ENCODE peak calls at places on chromosomes 12 and 14, in nine cellular contexts. One of them, this sample, is unnamed.

GRCh38 chr12:101581190-101581589 is 13.6 kb upstream of the MYBPC1 start:
- DNase-seq in stomach: no peak
- DNase-seq in stimulated activated CD4-positive, alpha-beta T cell treated with anti-CD3 and anti-CD28 coated beads, Interleukin-1b, Interleukin-23, amount 100 ng/mL, for 4 hours: no peak
- DNase-seq in KG1: no peak
- DNase-seq in T-cell: no peak
- DNase-seq in NCI-H1417 treated with DMSO at 0.1 percent for 48 hours: no peak
- DNase-seq in omental fat pad: no peak
- DNase-seq in amniotic stem cell: no peak
- DNase-seq in K562: no peak
- DNase-seq in this sample: no peak

GRCh38 chr12:51923506-51924365 is 16.4 kb downstream of the ACVRL1 start:
- DNase-seq in stomach: peak; percentile 61
- DNase-seq in stimulated activated CD4-positive, alpha-beta T cell treated with anti-CD3 and anti-CD28 coated beads, Interleukin-1b, Interleukin-23, amount 100 ng/mL, for 4 hours: peak; percentile 44
- DNase-seq in KG1: no peak
- DNase-seq in T-cell: peak; percentile 53
- DNase-seq in NCI-H1417 treated with DMSO at 0.1 percent for 48 hours: no peak
- DNase-seq in omental fat pad: no peak
- DNase-seq in amniotic stem cell: no peak
- DNase-seq in K562: peak; percentile 71
- DNase-seq in this sample: no peak

GRCh38 chr12:91565246-91565645 is 382.6 kb upstream of the DCN start:
- DNase-seq in stomach: no peak
- DNase-seq in stimulated activated CD4-positive, alpha-beta T cell treated with anti-CD3 and anti-CD28 coated beads, Interleukin-1b, Interleukin-23, amount 100 ng/mL, for 4 hours: peak; percentile 14
- DNase-seq in KG1: no peak
- DNase-seq in T-cell: no peak
- DNase-seq in NCI-H1417 treated with DMSO at 0.1 percent for 48 hours: no peak
- DNase-seq in omental fat pad: no peak
- DNase-seq in amniotic stem cell: peak; percentile 19
- DNase-seq in K562: peak; percentile 34
- DNase-seq in this sample: no peak

GRCh38 chr14:101086926-101087325 is 183.4 kb upstream of the RTL1 start:
- DNase-seq in stomach: no peak
- DNase-seq in stimulated activated CD4-positive, alpha-beta T cell treated with anti-CD3 and anti-CD28 coated beads, Interleukin-1b, Interleukin-23, amount 100 ng/mL, for 4 hours: no peak
- DNase-seq in KG1: no peak
- DNase-seq in T-cell: no peak
- DNase-seq in NCI-H1417 treated with DMSO at 0.1 percent for 48 hours: no peak
- DNase-seq in omental fat pad: no peak
- DNase-seq in amniotic stem cell: no peak
- DNase-seq in K562: no peak
- DNase-seq in this sample: no peak

GRCh38 chr14:74508292-74508731 is 14.7 kb downstream of the ISCA2 start:
- DNase-seq in stomach: no peak
- DNase-seq in stimulated activated CD4-positive, alpha-beta T cell treated with anti-CD3 and anti-CD28 coated beads, Interleukin-1b, Interleukin-23, amount 100 ng/mL, for 4 hours: no peak
- DNase-seq in KG1: no peak
- DNase-seq in T-cell: no peak
- DNase-seq in NCI-H1417 treated with DMSO at 0.1 percent for 48 hours: no peak
- DNase-seq in omental fat pad: peak; percentile 0
- DNase-seq in amniotic stem cell: no peak
- DNase-seq in K562: no peak
- DNase-seq in this sample: no peak

GRCh38 chr12:52347546-52348510 is 19.5 kb downstream of the KRT85 start:
- DNase-seq in stomach: no peak
- DNase-seq in stimulated activated CD4-positive, alpha-beta T cell treated with anti-CD3 and anti-CD28 coated beads, Interleukin-1b, Interleukin-23, amount 100 ng/mL, for 4 hours: no peak
- DNase-seq in KG1: no peak
- DNase-seq in T-cell: no peak
- DNase-seq in NCI-H1417 treated with DMSO at 0.1 percent for 48 hours: no peak
- DNase-seq in omental fat pad: no peak
- DNase-seq in amniotic stem cell: no peak
- DNase-seq in K562: no peak
- DNase-seq in this sample: no peak

GRCh38 chr12:10067259-10067658 is 31.5 kb downstream of the CLEC1A start:
- DNase-seq in stomach: no peak
- DNase-seq in stimulated activated CD4-positive, alpha-beta T cell treated with anti-CD3 and anti-CD28 coated beads, Interleukin-1b, Interleukin-23, amount 100 ng/mL, for 4 hours: no peak
- DNase-seq in KG1: no peak
- DNase-seq in T-cell: no peak
- DNase-seq in NCI-H1417 treated with DMSO at 0.1 percent for 48 hours: no peak
- DNase-seq in omental fat pad: no peak
- DNase-seq in amniotic stem cell: no peak
- DNase-seq in K562: no peak
- DNase-seq in this sample: no peak

GRCh38 chr12:76929499-76929898 is 50.7 kb upstream of the CSRP2 start:
- DNase-seq in stomach: no peak
- DNase-seq in stimulated activated CD4-positive, alpha-beta T cell treated with anti-CD3 and anti-CD28 coated beads, Interleukin-1b, Interleukin-23, amount 100 ng/mL, for 4 hours: no peak
- DNase-seq in KG1: no peak
- DNase-seq in T-cell: no peak
- DNase-seq in NCI-H1417 treated with DMSO at 0.1 percent for 48 hours: no peak
- DNase-seq in omental fat pad: no peak
- DNase-seq in amniotic stem cell: no peak
- DNase-seq in K562: no peak
- DNase-seq in this sample: no peak

GRCh38 chr14:36662543-36663403 is 1.1 kb downstream of the PAX9 start:
- DNase-seq in stomach: no peak
- DNase-seq in stimulated activated CD4-positive, alpha-beta T cell treated with anti-CD3 and anti-CD28 coated beads, Interleukin-1b, Interleukin-23, amount 100 ng/mL, for 4 hours: no peak
- DNase-seq in KG1: no peak
- DNase-seq in T-cell: no peak
- DNase-seq in NCI-H1417 treated with DMSO at 0.1 percent for 48 hours: no peak
- DNase-seq in omental fat pad: no peak
- DNase-seq in amniotic stem cell: no peak
- DNase-seq in K562: peak; percentile 27
- DNase-seq in this sample: no peak

GRCh38 chr12:46174061-46174662 is 94.7 kb downstream of the SLC38A1 start:
- DNase-seq in stomach: no peak
- DNase-seq in stimulated activated CD4-positive, alpha-beta T cell treated with anti-CD3 and anti-CD28 coated beads, Interleukin-1b, Interleukin-23, amount 100 ng/mL, for 4 hours: no peak
- DNase-seq in KG1: no peak
- DNase-seq in T-cell: no peak
- DNase-seq in NCI-H1417 treated with DMSO at 0.1 percent for 48 hours: no peak
- DNase-seq in omental fat pad: no peak
- DNase-seq in amniotic stem cell: no peak
- DNase-seq in K562: no peak
- DNase-seq in this sample: no peak

GRCh38 chr14:93045965-93046695 is 69.6 kb downstream of the ITPK1 start:
- DNase-seq in stomach: no peak
- DNase-seq in stimulated activated CD4-positive, alpha-beta T cell treated with anti-CD3 and anti-CD28 coated beads, Interleukin-1b, Interleukin-23, amount 100 ng/mL, for 4 hours: no peak
- DNase-seq in KG1: no peak
- DNase-seq in T-cell: no peak
- DNase-seq in NCI-H1417 treated with DMSO at 0.1 percent for 48 hours: no peak
- DNase-seq in omental fat pad: no peak
- DNase-seq in amniotic stem cell: no peak
- DNase-seq in K562: peak; percentile 75
- DNase-seq in this sample: no peak

GRCh38 chr12:112638420-112638819 is 153.1 kb upstream of the RPH3A start:
- DNase-seq in stomach: no peak
- DNase-seq in stimulated activated CD4-positive, alpha-beta T cell treated with anti-CD3 and anti-CD28 coated beads, Interleukin-1b, Interleukin-23, amount 100 ng/mL, for 4 hours: no peak
- DNase-seq in KG1: no peak
- DNase-seq in T-cell: no peak
- DNase-seq in NCI-H1417 treated with DMSO at 0.1 percent for 48 hours: no peak
- DNase-seq in omental fat pad: no peak
- DNase-seq in amniotic stem cell: no peak
- DNase-seq in K562: no peak
- DNase-seq in this sample: no peak

GRCh38 chr12:86683568-86683991 is 427.4 kb upstream of the MGAT4C start:
- DNase-seq in stomach: no peak
- DNase-seq in stimulated activated CD4-positive, alpha-beta T cell treated with anti-CD3 and anti-CD28 coated beads, Interleukin-1b, Interleukin-23, amount 100 ng/mL, for 4 hours: no peak
- DNase-seq in KG1: no peak
- DNase-seq in T-cell: no peak
- DNase-seq in NCI-H1417 treated with DMSO at 0.1 percent for 48 hours: no peak
- DNase-seq in omental fat pad: no peak
- DNase-seq in amniotic stem cell: peak; percentile 5
- DNase-seq in K562: no peak
- DNase-seq in this sample: no peak

GRCh38 chr12:94109154-94109553 is 39.2 kb upstream of the PLXNC1 start:
- DNase-seq in stomach: no peak
- DNase-seq in stimulated activated CD4-positive, alpha-beta T cell treated with anti-CD3 and anti-CD28 coated beads, Interleukin-1b, Interleukin-23, amount 100 ng/mL, for 4 hours: peak; percentile 49
- DNase-seq in KG1: no peak
- DNase-seq in T-cell: no peak
- DNase-seq in NCI-H1417 treated with DMSO at 0.1 percent for 48 hours: no peak
- DNase-seq in omental fat pad: no peak
- DNase-seq in amniotic stem cell: peak; percentile 8
- DNase-seq in K562: peak; percentile 68
- DNase-seq in this sample: no peak

GRCh38 chr12:18476866-18477265 is 215.5 kb downstream of the PIK3C2G start:
- DNase-seq in stomach: no peak
- DNase-seq in stimulated activated CD4-positive, alpha-beta T cell treated with anti-CD3 and anti-CD28 coated beads, Interleukin-1b, Interleukin-23, amount 100 ng/mL, for 4 hours: no peak
- DNase-seq in KG1: no peak
- DNase-seq in T-cell: no peak
- DNase-seq in NCI-H1417 treated with DMSO at 0.1 percent for 48 hours: no peak
- DNase-seq in omental fat pad: no peak
- DNase-seq in amniotic stem cell: no peak
- DNase-seq in K562: no peak
- DNase-seq in this sample: no peak

GRCh38 chr12:108117163-108117849 is 11.8 kb upstream of the WSCD2 start:
- DNase-seq in stomach: no peak
- DNase-seq in stimulated activated CD4-positive, alpha-beta T cell treated with anti-CD3 and anti-CD28 coated beads, Interleukin-1b, Interleukin-23, amount 100 ng/mL, for 4 hours: no peak
- DNase-seq in KG1: no peak
- DNase-seq in T-cell: no peak
- DNase-seq in NCI-H1417 treated with DMSO at 0.1 percent for 48 hours: no peak
- DNase-seq in omental fat pad: no peak
- DNase-seq in amniotic stem cell: no peak
- DNase-seq in K562: peak; percentile 93
- DNase-seq in this sample: no peak

GRCh38 chr14:94170151-94170550 is 4.0 kb upstream of the PPP4R4 start:
- DNase-seq in stomach: no peak
- DNase-seq in stimulated activated CD4-positive, alpha-beta T cell treated with anti-CD3 and anti-CD28 coated beads, Interleukin-1b, Interleukin-23, amount 100 ng/mL, for 4 hours: no peak
- DNase-seq in KG1: no peak
- DNase-seq in T-cell: no peak
- DNase-seq in NCI-H1417 treated with DMSO at 0.1 percent for 48 hours: no peak
- DNase-seq in omental fat pad: no peak
- DNase-seq in amniotic stem cell: no peak
- DNase-seq in K562: no peak
- DNase-seq in this sample: no peak

GRCh38 chr14:33120341-33120740 is 181.7 kb downstream of the NPAS3 start:
- DNase-seq in stomach: no peak
- DNase-seq in stimulated activated CD4-positive, alpha-beta T cell treated with anti-CD3 and anti-CD28 coated beads, Interleukin-1b, Interleukin-23, amount 100 ng/mL, for 4 hours: no peak
- DNase-seq in KG1: no peak
- DNase-seq in T-cell: no peak
- DNase-seq in NCI-H1417 treated with DMSO at 0.1 percent for 48 hours: no peak
- DNase-seq in omental fat pad: no peak
- DNase-seq in amniotic stem cell: no peak
- DNase-seq in K562: no peak
- DNase-seq in this sample: no peak

GRCh38 chr12:42282301-42282700 is 43.6 kb downstream of the ZCRB1 start:
- DNase-seq in stomach: no peak
- DNase-seq in stimulated activated CD4-positive, alpha-beta T cell treated with anti-CD3 and anti-CD28 coated beads, Interleukin-1b, Interleukin-23, amount 100 ng/mL, for 4 hours: no peak
- DNase-seq in KG1: no peak
- DNase-seq in T-cell: no peak
- DNase-seq in NCI-H1417 treated with DMSO at 0.1 percent for 48 hours: no peak
- DNase-seq in omental fat pad: no peak
- DNase-seq in amniotic stem cell: no peak
- DNase-seq in K562: no peak
- DNase-seq in this sample: no peak

GRCh38 chr12:104846056-104846762 is 111.9 kb downstream of the SLC41A2 start:
- DNase-seq in stomach: no peak
- DNase-seq in stimulated activated CD4-positive, alpha-beta T cell treated with anti-CD3 and anti-CD28 coated beads, Interleukin-1b, Interleukin-23, amount 100 ng/mL, for 4 hours: no peak
- DNase-seq in KG1: no peak
- DNase-seq in T-cell: no peak
- DNase-seq in NCI-H1417 treated with DMSO at 0.1 percent for 48 hours: no peak
- DNase-seq in omental fat pad: no peak
- DNase-seq in amniotic stem cell: no peak
- DNase-seq in K562: no peak
- DNase-seq in this sample: no peak

GRCh38 chr14:93987376-93987775 is 9.7 kb upstream of the CCDC197 start:
- DNase-seq in stomach: no peak
- DNase-seq in stimulated activated CD4-positive, alpha-beta T cell treated with anti-CD3 and anti-CD28 coated beads, Interleukin-1b, Interleukin-23, amount 100 ng/mL, for 4 hours: no peak
- DNase-seq in KG1: no peak
- DNase-seq in T-cell: no peak
- DNase-seq in NCI-H1417 treated with DMSO at 0.1 percent for 48 hours: no peak
- DNase-seq in omental fat pad: no peak
- DNase-seq in amniotic stem cell: no peak
- DNase-seq in K562: no peak
- DNase-seq in this sample: no peak

GRCh38 chr14:79328863-79329262 is 882.4 kb downstream of the DIO2 start:
- DNase-seq in stomach: no peak
- DNase-seq in stimulated activated CD4-positive, alpha-beta T cell treated with anti-CD3 and anti-CD28 coated beads, Interleukin-1b, Interleukin-23, amount 100 ng/mL, for 4 hours: no peak
- DNase-seq in KG1: no peak
- DNase-seq in T-cell: no peak
- DNase-seq in NCI-H1417 treated with DMSO at 0.1 percent for 48 hours: no peak
- DNase-seq in omental fat pad: no peak
- DNase-seq in amniotic stem cell: no peak
- DNase-seq in K562: no peak
- DNase-seq in this sample: no peak

GRCh38 chr12:108511633-108512540 is 3.2 kb upstream of the FICD start:
- DNase-seq in stomach: peak; percentile 76
- DNase-seq in stimulated activated CD4-positive, alpha-beta T cell treated with anti-CD3 and anti-CD28 coated beads, Interleukin-1b, Interleukin-23, amount 100 ng/mL, for 4 hours: peak; percentile 74
- DNase-seq in KG1: peak; percentile 27
- DNase-seq in T-cell: peak; percentile 70
- DNase-seq in NCI-H1417 treated with DMSO at 0.1 percent for 48 hours: peak; percentile 5
- DNase-seq in omental fat pad: peak; percentile 55
- DNase-seq in amniotic stem cell: peak; percentile 9
- DNase-seq in K562: peak; percentile 82
- DNase-seq in this sample: no peak

GRCh38 chr14:52703225-52703624 is 3.8 kb upstream of the PSMC6 start:
- DNase-seq in stomach: peak; percentile 70
- DNase-seq in stimulated activated CD4-positive, alpha-beta T cell treated with anti-CD3 and anti-CD28 coated beads, Interleukin-1b, Interleukin-23, amount 100 ng/mL, for 4 hours: no peak
- DNase-seq in KG1: no peak
- DNase-seq in T-cell: no peak
- DNase-seq in NCI-H1417 treated with DMSO at 0.1 percent for 48 hours: no peak
- DNase-seq in omental fat pad: no peak
- DNase-seq in amniotic stem cell: peak; percentile 58
- DNase-seq in K562: no peak
- DNase-seq in this sample: peak; percentile 7

GRCh38 chr14:30553311-30553989 is 5.5 kb upstream of the G2E3 start:
- DNase-seq in stomach: no peak
- DNase-seq in stimulated activated CD4-positive, alpha-beta T cell treated with anti-CD3 and anti-CD28 coated beads, Interleukin-1b, Interleukin-23, amount 100 ng/mL, for 4 hours: no peak
- DNase-seq in KG1: no peak
- DNase-seq in T-cell: no peak
- DNase-seq in NCI-H1417 treated with DMSO at 0.1 percent for 48 hours: no peak
- DNase-seq in omental fat pad: no peak
- DNase-seq in amniotic stem cell: no peak
- DNase-seq in K562: no peak
- DNase-seq in this sample: no peak

GRCh38 chr12:108653082-108653516 is 19.4 kb upstream of the SELPLG start:
- DNase-seq in stomach: no peak
- DNase-seq in stimulated activated CD4-positive, alpha-beta T cell treated with anti-CD3 and anti-CD28 coated beads, Interleukin-1b, Interleukin-23, amount 100 ng/mL, for 4 hours: no peak
- DNase-seq in KG1: no peak
- DNase-seq in T-cell: no peak
- DNase-seq in NCI-H1417 treated with DMSO at 0.1 percent for 48 hours: peak; percentile 31
- DNase-seq in omental fat pad: no peak
- DNase-seq in amniotic stem cell: no peak
- DNase-seq in K562: no peak
- DNase-seq in this sample: no peak

GRCh38 chr14:67317822-67318221 is 41.8 kb downstream of the ATP6V1D start:
- DNase-seq in stomach: no peak
- DNase-seq in stimulated activated CD4-positive, alpha-beta T cell treated with anti-CD3 and anti-CD28 coated beads, Interleukin-1b, Interleukin-23, amount 100 ng/mL, for 4 hours: no peak
- DNase-seq in KG1: no peak
- DNase-seq in T-cell: no peak
- DNase-seq in NCI-H1417 treated with DMSO at 0.1 percent for 48 hours: no peak
- DNase-seq in omental fat pad: no peak
- DNase-seq in amniotic stem cell: no peak
- DNase-seq in K562: no peak
- DNase-seq in this sample: no peak